ENCODE peak calls at places on chromosome 11, in seven cellular contexts. A is tibial nerve, H is cardiac muscle cell, Q is foreskin keratinocyte, O is fibroblast of pulmonary artery, E is esophagus squamous epithelium, W is fibroblast of lung. Z is an unnamed sample.

GRCh38 chr11:107777094-107777493 is 65.2 kb upstream of the SLN start:
- DNase-seq in A (no peak), H (no peak), Q (no peak), O (no peak), E (no peak), W (no peak), Z (no peak)

GRCh38 chr11:76910620-76911414 is 50.1 kb downstream of the ACER3 start:
- DNase-seq in A (peak), H (no peak), Q (no peak), O (peak), E (no peak), W (peak), Z (no peak)

GRCh38 chr11:130462101-130462885 is 13.8 kb downstream of the ADAMTS15 start:
- DNase-seq in A (no peak), H (no peak), Q (no peak), O (no peak), E (no peak), W (no peak), Z (no peak)

GRCh38 chr11:121873770-121874169 is 242.2 kb downstream of the BLID start:
- DNase-seq in A (no peak), H (no peak), Q (no peak), O (no peak), E (no peak), W (no peak), Z (no peak)

GRCh38 chr11:134882671-134883318 is 470.8 kb upstream of the B3GAT1 start:
- DNase-seq in A (no peak), H (no peak), Q (no peak), O (no peak), E (no peak), W (no peak), Z (no peak)

GRCh38 chr11:629237-629583 is 2.2 kb upstream of the SCT start:
- DNase-seq in A (no peak), H (peak), Q (no peak), O (no peak), E (no peak), W (no peak), Z (no peak)

GRCh38 chr11:128422576-128423370 is 164.6 kb downstream of the ETS1 start:
- DNase-seq in A (no peak), H (no peak), Q (no peak), O (no peak), E (no peak), W (no peak), Z (no peak)

GRCh38 chr11:71446942-71447688 is 1.1 kb downstream of the DHCR7 start:
- DNase-seq in A (no peak), H (no peak), Q (peak), O (peak), E (no peak), W (peak), Z (peak)

GRCh38 chr11:92556435-92556834 is 331.8 kb downstream of the FAT3 start:
- DNase-seq in A (no peak), H (peak), Q (no peak), O (peak), E (no peak), W (peak), Z (peak)

GRCh38 chr11:72522186-72522585 is 87.9 kb upstream of the CLPB start:
- DNase-seq in A (no peak), H (no peak), Q (no peak), O (no peak), E (no peak), W (no peak), Z (no peak)

GRCh38 chr11:8222820-8223512 is 40.7 kb downstream of the LMO1 start:
- DNase-seq in A (no peak), H (no peak), Q (no peak), O (no peak), E (no peak), W (no peak), Z (no peak)

GRCh38 chr11:88384004-88384677 is 46.6 kb upstream of the CTSC start:
- DNase-seq in A (no peak), H (no peak), Q (no peak), O (peak), E (no peak), W (no peak), Z (peak)

GRCh38 chr11:14905104-14906033 is 13.3 kb upstream of the CYP2R1 start:
- DNase-seq in A (peak), H (peak), Q (no peak), O (peak), E (peak), W (peak), Z (no peak)

GRCh38 chr11:14906614-14907392 is 14.8 kb upstream of the CYP2R1 start:
- DNase-seq in A (no peak), H (no peak), Q (no peak), O (no peak), E (no peak), W (no peak), Z (no peak)

GRCh38 chr11:14902650-14903350 is 10.8 kb upstream of the CYP2R1 start:
- DNase-seq in A (no peak), H (no peak), Q (peak), O (peak), E (no peak), W (peak), Z (peak)

GRCh38 chr11:14907411-14908213 is 15.6 kb upstream of the CYP2R1 start:
- DNase-seq in A (peak), H (peak), Q (no peak), O (peak), E (peak), W (peak), Z (no peak)

GRCh38 chr11:14904745-14905103 is 12.7 kb upstream of the CYP2R1 start:
- DNase-seq in A (peak), H (peak), Q (no peak), O (peak), E (peak), W (peak), Z (no peak)
- TF ChIP-seq CTCF in A (peak), H (peak), Q (peak), O (peak), E (peak), W (peak), Z (peak)

GRCh38 chr11:66267379-66268209 is 845 bp upstream of the RAB1B start:
- DNase-seq in A (peak), H (peak), Q (peak), O (peak), E (peak), W (peak), Z (peak)
- TF ChIP-seq CTCF in A (no peak), H (no peak), Q (no peak), O (no peak), E (no peak), W (no peak), Z (no peak)

GRCh38 chr11:119057000-119057769 is at the start of gene HYOU1:
- DNase-seq in A (peak), H (peak), Q (peak), O (peak), E (peak), W (peak), Z (peak)
- TF ChIP-seq CTCF in A (peak), H (peak), Q (peak), O (peak), E (no peak), W (peak), Z (peak)

GRCh38 chr11:133162228-133162627 is 370.1 kb downstream of the OPCML start:
- DNase-seq in A (no peak), H (no peak), Q (no peak), O (no peak), E (no peak), W (no peak), Z (no peak)

GRCh38 chr11:133160754-133161153 is 371.5 kb downstream of the OPCML start:
- DNase-seq in A (no peak), H (no peak), Q (no peak), O (no peak), E (no peak), W (no peak), Z (no peak)

GRCh38 chr11:133153031-133153430 is 379.3 kb downstream of the OPCML start:
- DNase-seq in A (no peak), H (no peak), Q (no peak), O (no peak), E (no peak), W (no peak), Z (no peak)

DNA sequence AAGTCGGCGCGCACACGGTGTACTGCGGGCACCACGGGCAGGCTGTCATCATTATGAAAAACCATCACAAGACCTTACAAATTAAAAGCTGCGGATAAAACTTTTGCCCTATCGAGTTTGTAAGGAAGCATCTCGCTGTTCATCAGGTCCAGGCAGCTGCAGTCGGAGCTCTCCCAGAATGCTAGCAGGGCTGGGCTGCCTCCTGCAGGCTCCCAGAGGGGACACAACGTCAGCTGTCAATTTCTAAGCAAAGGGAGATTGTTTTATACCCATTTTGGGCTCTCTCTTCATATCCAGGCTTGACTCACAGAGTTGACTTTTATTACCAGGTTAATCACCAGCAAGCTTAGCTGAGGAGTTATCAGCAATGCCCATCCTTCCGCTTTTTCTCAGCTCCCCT is 375.1 kb downstream of the OPCML start:
- DNase-seq in A (no peak), H (peak), Q (no peak), O (no peak), E (no peak), W (no peak), Z (no peak)
- TF ChIP-seq CTCF in A (no peak), H (no peak), Q (no peak), O (no peak), E (no peak), W (no peak), Z (no peak)

GRCh38 chr11:61696602-61697001 is 16.4 kb downstream of the DAGLA start:
- DNase-seq in A (no peak), H (no peak), Q (no peak), O (no peak), E (no peak), W (no peak), Z (no peak)

GRCh38 chr11:61698173-61698965 is 18.2 kb downstream of the DAGLA start:
- DNase-seq in A (no peak), H (no peak), Q (no peak), O (no peak), E (no peak), W (peak), Z (no peak)

GRCh38 chr11:61697764-61698163 is 17.6 kb downstream of the DAGLA start:
- DNase-seq in A (no peak), H (no peak), Q (no peak), O (no peak), E (no peak), W (no peak), Z (no peak)

GRCh38 chr11:61695917-61696316 is 15.7 kb downstream of the DAGLA start:
- DNase-seq in A (peak), H (no peak), Q (peak), O (peak), E (no peak), W (peak), Z (peak)

GRCh38 chr11:61697093-61697492 is 16.9 kb downstream of the DAGLA start:
- DNase-seq in A (no peak), H (no peak), Q (peak), O (no peak), E (no peak), W (no peak), Z (peak)
- TF ChIP-seq CTCF in A (no peak), H (no peak), Q (no peak), O (no peak), E (no peak), W (no peak), Z (no peak)

DNA sequence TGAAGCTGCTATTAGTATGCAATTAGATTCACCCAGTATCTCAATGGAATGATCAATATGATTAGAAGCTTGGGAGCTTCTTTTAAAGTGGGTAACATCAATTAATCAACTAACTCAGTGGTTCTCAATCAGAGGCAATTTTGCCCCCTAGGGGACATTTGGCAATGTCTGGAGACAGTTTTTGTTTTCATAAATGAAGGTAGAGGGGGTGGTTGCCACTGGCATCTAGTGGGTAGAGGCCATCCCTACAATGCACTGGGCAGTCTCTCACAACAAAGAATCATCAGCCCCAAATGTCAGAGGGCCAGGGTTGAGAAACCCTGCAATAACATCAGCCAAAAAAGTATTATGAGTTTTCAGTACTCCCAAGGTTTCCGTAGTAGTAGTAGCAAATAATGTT is 5.9 kb upstream of the AMOTL1 start:
- DNase-seq in A (no peak), H (no peak), Q (no peak), O (no peak), E (no peak), W (no peak), Z (no peak)
- TF ChIP-seq CTCF in A (no peak), H (peak), Q (peak), O (peak), E (no peak), W (peak), Z (peak)

GRCh38 chr11:39365809-39366436 is 2093.5 kb downstream of the LRRC4C start:
- DNase-seq in A (no peak), H (peak), Q (peak), O (peak), E (no peak), W (peak), Z (peak)
- TF ChIP-seq CTCF in A (no peak), H (no peak), Q (peak), O (peak), E (no peak), W (no peak), Z (no peak)

DNA sequence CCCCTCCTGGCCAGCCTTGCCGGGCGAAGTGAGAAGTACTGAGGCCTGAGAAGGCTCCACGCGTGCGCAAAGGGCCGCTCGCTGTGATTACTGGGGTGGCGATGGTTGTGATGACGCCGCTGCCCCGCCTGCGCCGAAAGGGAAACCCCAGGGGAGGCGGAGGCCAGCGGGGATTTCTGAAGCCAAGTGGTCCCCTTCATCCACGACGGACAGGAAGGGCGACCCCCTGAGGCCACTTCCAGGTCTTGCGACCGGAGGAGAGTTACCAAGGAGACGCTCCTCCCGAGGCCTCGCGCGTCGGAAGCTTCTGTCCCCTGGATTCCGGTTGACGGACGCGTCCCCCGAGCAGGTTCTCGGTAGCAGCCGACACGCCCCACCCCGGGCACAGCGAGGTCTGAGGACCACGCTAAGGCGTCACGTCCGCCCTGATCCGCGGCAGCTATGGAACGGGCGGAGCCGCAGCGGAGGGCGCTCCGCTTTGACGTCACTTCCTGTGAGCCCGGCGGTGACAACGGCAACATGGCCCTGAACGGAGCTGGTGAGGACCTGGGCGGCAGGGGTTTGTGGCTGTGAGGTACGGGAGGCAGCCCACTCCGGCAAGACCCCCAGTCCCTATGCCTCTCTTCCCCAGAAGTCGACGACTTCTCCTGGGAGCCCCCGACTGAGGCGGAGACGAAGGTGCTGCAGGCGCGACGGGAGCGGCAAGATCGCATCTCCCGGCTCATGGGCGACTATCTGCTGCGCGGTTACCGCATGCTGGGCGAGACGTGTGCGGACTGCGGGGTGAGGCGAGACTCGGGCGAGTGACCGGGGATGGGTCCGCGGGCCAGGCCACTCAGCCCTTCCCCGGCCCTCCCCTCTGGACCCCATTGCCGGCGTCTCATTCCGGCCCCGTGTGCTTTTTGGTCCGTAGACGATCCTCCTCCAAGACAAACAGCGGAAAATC is at the start of gene ZNRD2:
- DNase-seq in A (peak), H (peak), Q (peak), O (peak), E (peak), W (peak), Z (peak)
- TF ChIP-seq CTCF in A (peak), H (peak), Q (peak), O (peak), E (peak), W (peak), Z (peak)

DNA sequence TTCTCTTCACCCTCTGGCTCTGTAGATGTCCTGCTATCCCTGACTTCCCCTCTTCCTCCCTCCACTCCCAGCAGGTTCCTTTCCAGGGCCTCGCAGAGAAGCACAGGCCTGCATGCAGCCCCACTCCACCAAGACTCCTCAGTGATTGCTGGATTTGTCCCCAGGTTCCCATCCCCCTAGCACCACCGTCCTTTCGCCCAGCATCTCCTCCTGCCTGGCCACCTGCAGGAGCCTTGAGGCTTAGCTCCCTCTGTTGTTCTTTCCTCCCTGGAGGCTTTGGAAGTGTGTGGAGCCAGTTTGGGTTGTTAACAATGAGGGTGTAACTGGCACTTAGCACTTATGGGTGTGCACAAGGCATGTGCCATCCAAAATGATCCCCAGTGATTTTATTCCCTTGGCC is 170.9 kb downstream of the TENM4 start:
- DNase-seq in A (no peak), H (no peak), Q (no peak), O (no peak), E (no peak), W (no peak), Z (no peak)
- TF ChIP-seq CTCF in A (no peak), H (no peak), Q (peak), O (no peak), E (no peak), W (no peak), Z (no peak)

Z was measured in bronchial epithelial cell.